ENCODE peak calls at places on chromosomes 5 and 9, in ten cellular contexts. J, G, A, B, O, M, U, L, Y and Z are unnamed samples.

GRCh38 chr9:98921740-98922139 is 22.0 kb upstream of the COL15A1 start:
- DNase-seq in B (no peak), O (no peak), M (no peak), Y (no peak), A (no peak), U (no peak), J (no peak), G (no peak), L (no peak), Z (no peak)

GRCh38 chr5:31935702-31936347 is 238.3 kb downstream of the GOLPH3 start:
- DNase-seq in U (no peak), J (no peak), L (no peak), M (peak), A (no peak), B (no peak), O (no peak), G (no peak), Y (peak), Z (no peak)

GRCh38 chr9:79756414-79756813 is 184.6 kb downstream of the TLE4 start:
- DNase-seq in M (no peak), Y (no peak), L (no peak), U (no peak), B (no peak), A (no peak), O (no peak), G (no peak), J (no peak), Z (no peak)

GRCh38 chr5:168324864-168325615 is 33.6 kb downstream of the WWC1 start:
- DNase-seq in J (no peak), G (no peak), M (no peak), Y (no peak), U (no peak), O (no peak), L (no peak), A (no peak), B (no peak), Z (no peak)

GRCh38 chr5:121105921-121106320 is 641.8 kb downstream of the PRR16 start:
- DNase-seq in U (no peak), O (no peak), A (no peak), J (no peak), Y (no peak), B (no peak), M (no peak), G (no peak), L (no peak), Z (no peak)

GRCh38 chr5:120806132-120806531 is 342.0 kb downstream of the PRR16 start:
- DNase-seq in B (no peak), M (no peak), O (no peak), J (no peak), Y (no peak), G (no peak), A (no peak), L (no peak), U (no peak), Z (no peak)

GRCh38 chr5:173515526-173515925 is 100.9 kb downstream of the BOD1 start:
- DNase-seq in Y (no peak), L (peak), J (no peak), U (no peak), A (no peak), O (no peak), G (no peak), B (no peak), M (peak), Z (no peak)

GRCh38 chr9:95757026-95757425 is 118.5 kb upstream of the ERCC6L2 start:
- DNase-seq in B (no peak), M (no peak), Y (no peak), G (no peak), J (no peak), L (peak), A (no peak), U (no peak), O (no peak), Z (no peak)

GRCh38 chr9:459491-460444 is 245.1 kb downstream of the DOCK8 start:
- DNase-seq in M (no peak), O (peak), A (no peak), G (no peak), J (no peak), Y (no peak), B (no peak), L (no peak), U (no peak), Z (no peak)

GRCh38 chr5:86748538-86749105 is 130.9 kb downstream of the COX7C start:
- DNase-seq in A (no peak), J (no peak), B (no peak), G (no peak), Y (no peak), O (no peak), L (no peak), U (no peak), M (no peak), Z (no peak)